ENCODE peak calls at places on chromosomes 5 and 9, in five cellular contexts. S is fibroblast of mammary gland; R is fibroblast of lung; F is cardiac fibroblast; U is naive thymus-derived CD4-positive, alpha-beta T cell. O is an unnamed sample.

GRCh38 chr9:105355810-105356209 is 92.0 kb upstream of the FSD1L start:
- DNase-seq in F (peak; percentile 57), R (peak; percentile 82), U (peak; percentile 50), S (peak; percentile 54), O (no peak)

GRCh38 chr5:87074934-87075541 is 192.6 kb upstream of the RASA1 start:
- DNase-seq in S (no peak), R (no peak), F (no peak), U (no peak), O (no peak)

GRCh38 chr9:79686381-79687130 is 114.8 kb downstream of the TLE4 start:
- DNase-seq in U (no peak), R (peak; percentile 71), F (peak; percentile 94), S (peak; percentile 93), O (peak; percentile 48)

GRCh38 chr5:167671176-167671575 is 620.3 kb upstream of the WWC1 start:
- DNase-seq in U (no peak), R (no peak), F (peak; percentile 56), S (no peak), O (peak; percentile 41)

GRCh38 chr5:97840643-97841042 is 657.6 kb upstream of the RIOK2 start:
- DNase-seq in U (no peak), R (no peak), S (peak; percentile 26), F (peak; percentile 64), O (no peak)

GRCh38 chr5:139043127-139043905 is 154.9 kb downstream of the SIL1 start:
- DNase-seq in S (peak; percentile 31), U (no peak), R (no peak), F (no peak), O (no peak)

GRCh38 chr9:82284758-82285157 is 296.2 kb downstream of the SPATA31D1 start:
- DNase-seq in S (peak; percentile 30), U (no peak), F (peak; percentile 7), R (no peak), O (no peak)

GRCh38 chr9:131432597-131433301 is 38.9 kb downstream of the PRRC2B start:
- DNase-seq in U (no peak), S (peak; percentile 93), F (peak; percentile 92), R (peak; percentile 93), O (peak; percentile 82)

GRCh38 chr9:70411141-70411929 is 3.1 kb downstream of the KLF9 start:
- DNase-seq in R (peak; percentile 89), F (peak; percentile 90), U (peak; percentile 71), S (peak; percentile 93), O (peak; percentile 52)

GRCh38 chr5:109701779-109702178 is 12.1 kb downstream of the MAN2A1 start:
- DNase-seq in F (peak; percentile 14), R (no peak), U (no peak), S (peak; percentile 69), O (no peak)

GRCh38 chr5:26833596-26833995 is 204.8 kb downstream of the CDH9 start:
- DNase-seq in F (peak; percentile 3), U (no peak), R (no peak), S (peak; percentile 76), O (no peak)

GRCh38 chr9:134373953-134374300 is 47.7 kb downstream of the RXRA start:
- DNase-seq in F (no peak), U (no peak), R (no peak), S (no peak), O (no peak)

GRCh38 chr5:147017621-147018020 is 139.1 kb upstream of the PPP2R2B start:
- DNase-seq in F (no peak), S (no peak), U (no peak), R (no peak), O (no peak)

GRCh38 chr5:165620394-165620793 is 2115.0 kb downstream of the MAT2B start:
- DNase-seq in F (no peak), R (peak; percentile 100), S (peak; percentile 92), U (no peak), O (peak; percentile 13)

GRCh38 chr5:69217154-69217731 is 17.4 kb upstream of the CDK7 start:
- DNase-seq in R (no peak), F (no peak), S (no peak), U (peak; percentile 93), O (no peak)

GRCh38 chr9:4137755-4138154 is 162.1 kb downstream of the GLIS3 start:
- DNase-seq in S (peak; percentile 90), R (peak; percentile 48), U (no peak), F (peak; percentile 92), O (peak; percentile 63)

GRCh38 chr5:74934949-74935751 is 69.0 kb upstream of the FAM169A start:
- DNase-seq in F (peak; percentile 42), U (peak; percentile 14), S (peak; percentile 75), R (peak; percentile 52), O (no peak)

GRCh38 chr9:115786321-115786720 is 367.3 kb upstream of the PAPPA start:
- DNase-seq in S (peak; percentile 83), R (peak; percentile 43), U (no peak), F (peak; percentile 93), O (peak; percentile 36)

GRCh38 chr9:81125446-81126092 is 563.8 kb downstream of the TLE1 start:
- DNase-seq in F (peak; percentile 88), R (no peak), S (peak; percentile 66), U (no peak), O (peak; percentile 67)
- H3K4me3 ChIP-seq in F (no peak overlapping the region), R (no peak overlapping the region), S (no peak overlapping the region), U (no peak overlapping the region), O (no peak overlapping the region)

DNA sequence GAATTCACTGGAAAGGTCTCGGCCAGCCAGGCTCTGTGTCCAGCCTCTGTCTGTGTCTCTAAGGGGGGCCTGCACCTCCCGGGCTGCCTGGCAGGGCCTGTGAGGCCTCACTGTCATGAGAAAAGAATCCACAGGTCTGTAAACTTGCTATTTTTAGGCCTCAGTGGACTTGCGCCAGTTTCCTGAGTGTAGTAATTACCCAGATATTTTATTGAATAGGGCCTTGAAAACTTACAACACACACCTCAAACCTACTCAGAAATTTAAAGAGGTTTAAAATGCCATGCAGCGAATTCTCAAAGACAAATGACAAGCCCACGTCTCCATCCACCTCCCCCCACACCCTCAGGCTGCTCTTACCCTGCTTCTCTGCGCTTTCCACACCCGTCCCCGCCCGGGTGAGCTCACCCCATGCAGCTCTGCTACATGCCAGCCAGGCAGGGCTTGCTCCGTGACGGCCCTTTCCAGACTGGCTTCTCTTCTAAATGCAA is 8.8 kb upstream of the TENT4A start:
- DNase-seq in U (no peak), S (peak; percentile 77), R (peak; percentile 75), F (peak; percentile 91), O (peak; percentile 63)
- H3K4me3 ChIP-seq in U (no peak overlapping the region), S (no peak overlapping the region), R (no peak overlapping the region), F (no peak overlapping the region), O (no peak overlapping the region)

GRCh38 chr5:90932052-90932699 is 373.6 kb downstream of the ADGRV1 start:
- DNase-seq in U (no peak), R (peak; percentile 78), S (peak; percentile 69), F (peak; percentile 86), O (peak; percentile 16)

GRCh38 chr5:90934091-90934719 is 375.6 kb downstream of the ADGRV1 start:
- DNase-seq in R (no peak), F (no peak), U (no peak), S (no peak), O (no peak)

GRCh38 chr5:90933298-90933697 is 374.7 kb downstream of the ADGRV1 start:
- DNase-seq in U (no peak), S (no peak), F (no peak), R (no peak), O (no peak)

GRCh38 chr5:90930756-90931431 is 372.3 kb downstream of the ADGRV1 start:
- DNase-seq in U (no peak), F (no peak), R (no peak), S (peak; percentile 20), O (no peak)

GRCh38 chr5:90930062-90930461 is 371.5 kb downstream of the ADGRV1 start:
- DNase-seq in S (no peak), R (no peak), F (no peak), U (no peak), O (no peak)
- H3K4me3 ChIP-seq in S (no peak overlapping the region), R (no peak overlapping the region), F (no peak overlapping the region), U (no peak overlapping the region), O (no peak overlapping the region)

DNA sequence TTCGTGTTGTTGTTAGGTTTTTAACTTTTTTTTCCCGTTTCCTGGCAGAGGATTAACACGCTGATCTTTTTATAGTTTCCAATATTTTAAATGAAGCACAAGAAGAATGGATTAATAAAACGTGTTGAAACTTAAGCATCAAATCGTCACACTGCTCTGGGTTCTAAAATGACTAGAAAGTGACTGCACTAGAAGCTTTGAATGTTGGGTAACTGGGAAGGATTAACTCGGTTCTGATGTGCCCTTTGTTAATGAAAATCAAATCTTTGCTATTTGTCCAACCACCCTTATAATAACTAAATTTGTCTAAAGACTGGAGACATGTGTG is 102.2 kb downstream of the ARRDC3 start:
- DNase-seq in U (no peak), S (no peak), F (no peak), R (no peak), O (no peak)
- H3K4me3 ChIP-seq in U (peak overlapping the region; percentile 76), S (peak overlapping the region; percentile 50), F (peak overlapping the region; percentile 46), R (peak overlapping the region; percentile 58), O (peak overlapping the region; percentile 42)

GRCh38 chr9:35617548-35617947 is 665 bp downstream of the CD72 start:
- DNase-seq in F (no peak), S (no peak), R (no peak), U (no peak), O (no peak)
- H3K4me3 ChIP-seq in F (no peak overlapping the region), S (no peak overlapping the region), R (no peak overlapping the region), U (peak overlapping the region; percentile 84), O (no peak overlapping the region)

DNA sequence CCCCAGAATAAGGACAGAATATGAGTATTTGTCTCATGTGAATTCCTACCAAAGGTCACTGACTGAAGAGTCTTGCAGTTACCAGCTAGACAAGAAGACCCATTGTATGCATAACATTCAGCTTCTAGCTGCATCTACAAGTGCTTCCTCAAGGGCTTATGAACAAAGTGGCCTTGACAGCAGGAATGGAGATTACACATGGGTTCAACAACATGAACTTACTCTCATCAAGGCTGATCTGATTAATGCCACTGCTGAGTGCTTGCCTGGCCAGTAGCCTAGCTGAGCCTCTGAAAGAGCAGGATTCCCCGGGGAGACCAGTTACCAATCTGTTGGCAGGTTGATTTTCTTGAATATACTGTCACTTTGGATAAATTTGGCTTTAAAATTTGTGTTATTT is 76.7 kb upstream of the CHD1 start:
- DNase-seq in F (no peak), R (no peak), S (peak; percentile 51), U (no peak), O (peak; percentile 24)
- H3K4me3 ChIP-seq in F (no peak overlapping the region), R (no peak overlapping the region), S (no peak overlapping the region), U (no peak overlapping the region), O (no peak overlapping the region)